ENCODE peak calls at places on chromosomes 5 and 9, in eight cellular contexts. One of them, this sample, is unnamed.

GRCh38 chr5:127846884-127847283 is 143.7 kb downstream of the CCDC192 start:
- DNase-seq in GM12891: no peak
- DNase-seq in aorta: no peak
- DNase-seq in amygdala: no peak
- DNase-seq in mesothelial cell of epicardium: no peak
- DNase-seq in T-cell: no peak
- DNase-seq in colonic mucosa: no peak
- DNase-seq in midbrain: no peak
- DNase-seq in this sample: no peak

GRCh38 chr9:89113851-89114250 is 64.8 kb downstream of the SHC3 start:
- DNase-seq in midbrain: no peak
- DNase-seq in colonic mucosa: no peak
- DNase-seq in aorta: no peak
- DNase-seq in GM12891: no peak
- DNase-seq in amygdala: no peak
- DNase-seq in mesothelial cell of epicardium: no peak
- DNase-seq in T-cell: no peak
- DNase-seq in this sample: no peak

GRCh38 chr9:126984969-126985368 is 70.4 kb downstream of the RALGPS1 start:
- DNase-seq in mesothelial cell of epicardium: no peak
- DNase-seq in aorta: no peak
- DNase-seq in GM12891: no peak
- DNase-seq in midbrain: no peak
- DNase-seq in T-cell: no peak
- DNase-seq in colonic mucosa: peak
- DNase-seq in amygdala: no peak
- DNase-seq in this sample: no peak

GRCh38 chr9:76114144-76114543 is 223.7 kb downstream of the PCSK5 start:
- DNase-seq in aorta: no peak
- DNase-seq in midbrain: no peak
- DNase-seq in GM12891: no peak
- DNase-seq in mesothelial cell of epicardium: no peak
- DNase-seq in amygdala: no peak
- DNase-seq in colonic mucosa: no peak
- DNase-seq in T-cell: no peak
- DNase-seq in this sample: no peak

GRCh38 chr5:137365126-137365865 is 133.8 kb downstream of the SPOCK1 start:
- DNase-seq in amygdala: no peak
- DNase-seq in midbrain: no peak
- DNase-seq in colonic mucosa: no peak
- DNase-seq in T-cell: no peak
- DNase-seq in aorta: no peak
- DNase-seq in GM12891: no peak
- DNase-seq in mesothelial cell of epicardium: no peak
- DNase-seq in this sample: no peak

GRCh38 chr9:127521919-127522304 is 70.6 kb downstream of the LRSAM1 start:
- DNase-seq in colonic mucosa: no peak
- DNase-seq in GM12891: no peak
- DNase-seq in aorta: no peak
- DNase-seq in amygdala: no peak
- DNase-seq in mesothelial cell of epicardium: peak
- DNase-seq in T-cell: no peak
- DNase-seq in midbrain: no peak
- DNase-seq in this sample: no peak

GRCh38 chr5:18465833-18466681 is 831.8 kb downstream of the TAF11L14 start:
- DNase-seq in GM12891: peak
- DNase-seq in aorta: peak
- DNase-seq in colonic mucosa: peak
- DNase-seq in midbrain: peak
- DNase-seq in T-cell: no peak
- DNase-seq in mesothelial cell of epicardium: peak
- DNase-seq in amygdala: peak
- DNase-seq in this sample: peak

GRCh38 chr9:135818718-135819475 is 88.4 kb downstream of the CAMSAP1 start:
- DNase-seq in T-cell: no peak
- DNase-seq in colonic mucosa: no peak
- DNase-seq in midbrain: no peak
- DNase-seq in mesothelial cell of epicardium: no peak
- DNase-seq in aorta: no peak
- DNase-seq in GM12891: no peak
- DNase-seq in amygdala: no peak
- DNase-seq in this sample: no peak

GRCh38 chr5:67887648-67888047 is 327.9 kb upstream of the PIK3R1 start:
- DNase-seq in midbrain: no peak
- DNase-seq in colonic mucosa: no peak
- DNase-seq in GM12891: no peak
- DNase-seq in mesothelial cell of epicardium: no peak
- DNase-seq in amygdala: no peak
- DNase-seq in T-cell: no peak
- DNase-seq in aorta: no peak
- DNase-seq in this sample: no peak

GRCh38 chr9:119974026-119974425 is 604.8 kb upstream of the BRINP1 start:
- DNase-seq in aorta: no peak
- DNase-seq in midbrain: no peak
- DNase-seq in mesothelial cell of epicardium: no peak
- DNase-seq in GM12891: no peak
- DNase-seq in colonic mucosa: no peak
- DNase-seq in amygdala: no peak
- DNase-seq in T-cell: no peak
- DNase-seq in this sample: no peak